ENCODE peak calls at places on chromosomes 13 and 19, in nine cellular contexts. One of them, this sample, is unnamed. For H3K9me3, H3K4me1 and H3K27me3, the result is how much of the 10 kb centered on the place peaks cover.

GRCh38 chr19:38674388-38675133 is 27.1 kb downstream of the ACTN4 start:
- DNase-seq in heart right ventricle: peak
- DNase-seq in stomach: no peak
- DNase-seq in thoracic aorta: no peak
- DNase-seq in SK-N-SH: no peak
- DNase-seq in PC-3: no peak
- DNase-seq in CD4-positive, CD25-positive, alpha-beta regulatory T cell: no peak
- DNase-seq in CD8-positive, alpha-beta memory T cell: no peak
- DNase-seq in NT2/D1: no peak
- DNase-seq in this sample: no peak

GRCh38 chr19:677201-677600 is 1.0 kb downstream of the FSTL3 start:
- DNase-seq in CD8-positive, alpha-beta memory T cell: no peak
- DNase-seq in NT2/D1: no peak
- DNase-seq in CD4-positive, CD25-positive, alpha-beta regulatory T cell: no peak
- DNase-seq in SK-N-SH: peak
- DNase-seq in thoracic aorta: peak
- DNase-seq in PC-3: peak
- DNase-seq in heart right ventricle: peak
- DNase-seq in stomach: peak
- DNase-seq in this sample: no peak

GRCh38 chr19:12828494-12828893 is 5.9 kb downstream of the RTBDN start:
- DNase-seq in thoracic aorta: no peak
- DNase-seq in NT2/D1: no peak
- DNase-seq in stomach: peak
- DNase-seq in CD4-positive, CD25-positive, alpha-beta regulatory T cell: no peak
- DNase-seq in PC-3: peak
- DNase-seq in heart right ventricle: no peak
- DNase-seq in SK-N-SH: peak
- DNase-seq in CD8-positive, alpha-beta memory T cell: no peak
- DNase-seq in this sample: no peak

GRCh38 chr13:21637296-21637695 is 33.3 kb upstream of the MICU2 start:
- DNase-seq in SK-N-SH: no peak
- DNase-seq in PC-3: peak
- DNase-seq in heart right ventricle: no peak
- DNase-seq in NT2/D1: no peak
- DNase-seq in stomach: peak
- DNase-seq in CD8-positive, alpha-beta memory T cell: no peak
- DNase-seq in thoracic aorta: no peak
- DNase-seq in CD4-positive, CD25-positive, alpha-beta regulatory T cell: no peak
- DNase-seq in this sample: peak

GRCh38 chr19:12052057-12052570 is 647 bp downstream of the ZNF878 start:
- DNase-seq in thoracic aorta: no peak
- DNase-seq in CD4-positive, CD25-positive, alpha-beta regulatory T cell: no peak
- DNase-seq in CD8-positive, alpha-beta memory T cell: no peak
- DNase-seq in stomach: no peak
- DNase-seq in SK-N-SH: peak
- DNase-seq in PC-3: peak
- DNase-seq in NT2/D1: no peak
- DNase-seq in heart right ventricle: no peak
- DNase-seq in this sample: no peak

GRCh38 chr13:30569901-30570576 is 47.7 kb upstream of the USPL1 start:
- DNase-seq in SK-N-SH: no peak
- DNase-seq in CD8-positive, alpha-beta memory T cell: no peak
- DNase-seq in NT2/D1: peak
- DNase-seq in CD4-positive, CD25-positive, alpha-beta regulatory T cell: no peak
- DNase-seq in thoracic aorta: peak
- DNase-seq in PC-3: peak
- DNase-seq in heart right ventricle: peak
- DNase-seq in stomach: peak
- DNase-seq in this sample: no peak

GRCh38 chr13:39810091-39810877 is 154.8 kb downstream of the COG6 start:
- DNase-seq in thoracic aorta: no peak
- DNase-seq in PC-3: peak
- DNase-seq in CD8-positive, alpha-beta memory T cell: no peak
- DNase-seq in stomach: no peak
- DNase-seq in heart right ventricle: no peak
- DNase-seq in SK-N-SH: no peak
- DNase-seq in NT2/D1: no peak
- DNase-seq in CD4-positive, CD25-positive, alpha-beta regulatory T cell: no peak
- DNase-seq in this sample: no peak

GRCh38 chr13:29523199-29523931 is 72.1 kb downstream of the SLC7A1 start:
- DNase-seq in PC-3: no peak
- DNase-seq in stomach: no peak
- DNase-seq in CD8-positive, alpha-beta memory T cell: no peak
- DNase-seq in thoracic aorta: no peak
- DNase-seq in heart right ventricle: peak
- DNase-seq in CD4-positive, CD25-positive, alpha-beta regulatory T cell: no peak
- DNase-seq in SK-N-SH: no peak
- DNase-seq in NT2/D1: no peak
- DNase-seq in this sample: no peak

GRCh38 chr13:61255035-61255796 is 160.4 kb downstream of the PCDH20 start:
- DNase-seq in thoracic aorta: no peak
- DNase-seq in CD8-positive, alpha-beta memory T cell: no peak
- DNase-seq in stomach: no peak
- DNase-seq in heart right ventricle: no peak
- DNase-seq in SK-N-SH: no peak
- DNase-seq in NT2/D1: no peak
- DNase-seq in CD4-positive, CD25-positive, alpha-beta regulatory T cell: no peak
- DNase-seq in PC-3: peak
- DNase-seq in this sample: no peak

GRCh38 chr19:15129856-15130580 is 22.8 kb downstream of the SYDE1 start:
- DNase-seq in stomach: no peak
- DNase-seq in thoracic aorta: no peak
- DNase-seq in heart right ventricle: no peak
- DNase-seq in CD8-positive, alpha-beta memory T cell: no peak
- DNase-seq in SK-N-SH: no peak
- DNase-seq in CD4-positive, CD25-positive, alpha-beta regulatory T cell: no peak
- DNase-seq in PC-3: peak
- DNase-seq in NT2/D1: no peak
- DNase-seq in this sample: no peak

GRCh38 chr13:36858285-36858684 is 39.3 kb downstream of the RFXAP start:
- DNase-seq in NT2/D1: peak
- DNase-seq in PC-3: peak
- DNase-seq in CD8-positive, alpha-beta memory T cell: no peak
- DNase-seq in thoracic aorta: no peak
- DNase-seq in heart right ventricle: no peak
- DNase-seq in SK-N-SH: peak
- DNase-seq in CD4-positive, CD25-positive, alpha-beta regulatory T cell: no peak
- DNase-seq in stomach: no peak
- DNase-seq in this sample: no peak

GRCh38 chr19:18433735-18434398 is 4.1 kb downstream of the ISYNA1 start:
- DNase-seq in CD4-positive, CD25-positive, alpha-beta regulatory T cell: no peak
- DNase-seq in NT2/D1: no peak
- DNase-seq in PC-3: no peak
- DNase-seq in CD8-positive, alpha-beta memory T cell: no peak
- DNase-seq in stomach: no peak
- DNase-seq in SK-N-SH: peak
- DNase-seq in heart right ventricle: no peak
- DNase-seq in thoracic aorta: no peak
- DNase-seq in this sample: no peak

GRCh38 chr19:13985771-13986347 is 20.3 kb downstream of the RFX1 start:
- DNase-seq in NT2/D1: no peak
- DNase-seq in CD8-positive, alpha-beta memory T cell: no peak
- DNase-seq in SK-N-SH: no peak
- DNase-seq in heart right ventricle: no peak
- DNase-seq in PC-3: no peak
- DNase-seq in thoracic aorta: no peak
- DNase-seq in CD4-positive, CD25-positive, alpha-beta regulatory T cell: no peak
- DNase-seq in stomach: no peak
- DNase-seq in this sample: no peak

GRCh38 chr19:39381910-39382611 is 8.8 kb downstream of the PAF1 start:
- DNase-seq in stomach: no peak
- DNase-seq in NT2/D1: no peak
- DNase-seq in CD8-positive, alpha-beta memory T cell: no peak
- DNase-seq in thoracic aorta: no peak
- DNase-seq in SK-N-SH: no peak
- DNase-seq in heart right ventricle: no peak
- DNase-seq in PC-3: no peak
- DNase-seq in CD4-positive, CD25-positive, alpha-beta regulatory T cell: no peak
- DNase-seq in this sample: no peak

GRCh38 chr19:11324748-11325389 is 14.6 kb downstream of the RAB3D start:
- DNase-seq in SK-N-SH: peak
- DNase-seq in CD4-positive, CD25-positive, alpha-beta regulatory T cell: no peak
- DNase-seq in PC-3: no peak
- DNase-seq in NT2/D1: no peak
- DNase-seq in heart right ventricle: no peak
- DNase-seq in stomach: no peak
- DNase-seq in CD8-positive, alpha-beta memory T cell: no peak
- DNase-seq in thoracic aorta: no peak
- DNase-seq in this sample: no peak

GRCh38 chr19:41530761-41531301 is 45.1 kb upstream of the CEACAM21 start:
- DNase-seq in thoracic aorta: no peak
- DNase-seq in SK-N-SH: no peak
- DNase-seq in stomach: no peak
- DNase-seq in CD8-positive, alpha-beta memory T cell: no peak
- DNase-seq in CD4-positive, CD25-positive, alpha-beta regulatory T cell: no peak
- DNase-seq in heart right ventricle: peak
- DNase-seq in NT2/D1: no peak
- DNase-seq in PC-3: no peak
- DNase-seq in this sample: no peak

GRCh38 chr13:80586356-80586755 is 245.4 kb upstream of the SPRY2 start:
- DNase-seq in SK-N-SH: no peak
- DNase-seq in thoracic aorta: no peak
- DNase-seq in NT2/D1: no peak
- DNase-seq in PC-3: no peak
- DNase-seq in CD8-positive, alpha-beta memory T cell: no peak
- DNase-seq in stomach: no peak
- DNase-seq in CD4-positive, CD25-positive, alpha-beta regulatory T cell: no peak
- DNase-seq in heart right ventricle: no peak
- DNase-seq in this sample: no peak

GRCh38 chr13:51158923-51159322 is 47.8 kb upstream of the C13orf42 start:
- DNase-seq in CD8-positive, alpha-beta memory T cell: no peak
- DNase-seq in CD4-positive, CD25-positive, alpha-beta regulatory T cell: no peak
- DNase-seq in NT2/D1: no peak
- DNase-seq in stomach: no peak
- DNase-seq in thoracic aorta: no peak
- DNase-seq in SK-N-SH: no peak
- DNase-seq in heart right ventricle: no peak
- DNase-seq in PC-3: no peak
- DNase-seq in this sample: no peak

GRCh38 chr13:28273919-28274318 is 135.6 kb downstream of the PAN3 start:
- DNase-seq in stomach: no peak
- DNase-seq in heart right ventricle: no peak
- DNase-seq in CD4-positive, CD25-positive, alpha-beta regulatory T cell: no peak
- DNase-seq in CD8-positive, alpha-beta memory T cell: no peak
- DNase-seq in SK-N-SH: no peak
- DNase-seq in PC-3: no peak
- DNase-seq in NT2/D1: no peak
- DNase-seq in thoracic aorta: no peak
- DNase-seq in this sample: no peak

DNA sequence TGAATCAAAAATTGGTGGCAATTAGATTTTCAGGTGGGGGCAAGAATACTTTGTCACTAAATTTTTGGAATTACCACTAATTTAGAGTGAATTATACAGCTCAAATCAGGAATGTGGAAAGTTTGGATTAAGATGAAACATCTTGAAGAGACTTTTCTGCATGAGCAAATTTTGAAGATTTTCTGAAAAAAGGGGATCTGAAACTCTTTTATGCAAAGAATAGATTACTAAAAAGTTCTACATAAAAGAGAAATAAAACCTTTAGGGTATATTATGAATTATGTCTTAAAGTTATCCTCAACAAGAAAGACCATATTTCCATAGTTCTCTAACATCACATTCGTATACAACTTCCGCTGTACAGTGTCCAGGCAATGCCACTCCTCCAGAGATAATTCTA is 36.7 kb downstream of the ZNF93 start:
- DNase-seq in NT2/D1: no peak
- DNase-seq in heart right ventricle: no peak
- DNase-seq in thoracic aorta: no peak
- DNase-seq in SK-N-SH: no peak
- DNase-seq in CD8-positive, alpha-beta memory T cell: no peak
- DNase-seq in CD4-positive, CD25-positive, alpha-beta regulatory T cell: no peak
- DNase-seq in PC-3: no peak
- DNase-seq in stomach: no peak
- DNase-seq in this sample: no peak
- H3K9me3 ChIP-seq in NT2/D1: under half
- H3K9me3 ChIP-seq in heart right ventricle: half or more
- H3K9me3 ChIP-seq in thoracic aorta: half or more
- H3K9me3 ChIP-seq in SK-N-SH: under half
- H3K9me3 ChIP-seq in CD8-positive, alpha-beta memory T cell: under half
- H3K9me3 ChIP-seq in CD4-positive, CD25-positive, alpha-beta regulatory T cell: half or more
- H3K9me3 ChIP-seq in PC-3: under half
- H3K9me3 ChIP-seq in stomach: half or more
- H3K9me3 ChIP-seq in this sample: under half

DNA sequence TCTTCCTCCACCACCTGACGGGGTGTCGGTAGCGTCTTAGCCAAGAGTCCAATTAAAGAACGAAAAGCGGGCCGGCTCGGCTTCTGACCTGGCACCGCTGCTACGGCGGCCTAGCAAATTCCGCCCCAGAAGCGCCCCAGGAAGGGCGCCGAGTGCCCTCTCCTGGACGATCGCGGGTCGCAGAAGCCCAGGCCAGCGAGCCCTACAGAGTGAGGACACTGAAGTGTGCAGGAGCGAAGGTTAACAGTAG is 1.1 kb upstream of the KMT2B start:
- DNase-seq in NT2/D1: no peak
- DNase-seq in PC-3: no peak
- DNase-seq in CD4-positive, CD25-positive, alpha-beta regulatory T cell: no peak
- DNase-seq in stomach: no peak
- DNase-seq in SK-N-SH: no peak
- DNase-seq in thoracic aorta: no peak
- DNase-seq in CD8-positive, alpha-beta memory T cell: no peak
- DNase-seq in heart right ventricle: no peak
- DNase-seq in this sample: no peak
- H3K4me1 ChIP-seq in NT2/D1: under half
- H3K4me1 ChIP-seq in PC-3: under half
- H3K4me1 ChIP-seq in CD4-positive, CD25-positive, alpha-beta regulatory T cell: half or more
- H3K4me1 ChIP-seq in stomach: under half
- H3K4me1 ChIP-seq in SK-N-SH: under half
- H3K4me1 ChIP-seq in thoracic aorta: under half
- H3K4me1 ChIP-seq in CD8-positive, alpha-beta memory T cell: half or more
- H3K4me1 ChIP-seq in heart right ventricle: under half
- H3K4me1 ChIP-seq in this sample: under half

DNA sequence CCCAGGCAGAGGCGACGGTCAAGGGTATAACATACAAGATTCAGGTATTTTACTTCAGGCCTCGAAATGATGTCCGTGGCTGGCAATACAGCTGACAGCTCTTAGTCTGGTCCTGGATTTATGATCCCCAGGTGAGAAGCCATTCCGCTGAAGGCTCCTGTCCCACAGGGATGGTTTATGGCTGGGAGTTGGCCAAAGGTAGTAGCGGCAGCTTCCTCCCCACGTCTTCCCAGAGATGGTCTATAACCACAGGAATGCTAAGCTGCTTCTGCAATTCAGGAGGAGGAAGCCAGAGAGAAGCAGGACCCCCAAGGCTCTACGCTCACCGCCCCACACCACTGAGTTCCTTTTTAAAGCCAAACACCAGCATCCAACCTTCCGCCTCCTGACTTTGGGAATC is 27.1 kb downstream of the OLFM2 start:
- DNase-seq in stomach: no peak
- DNase-seq in thoracic aorta: no peak
- DNase-seq in SK-N-SH: no peak
- DNase-seq in PC-3: no peak
- DNase-seq in heart right ventricle: no peak
- DNase-seq in CD8-positive, alpha-beta memory T cell: no peak
- DNase-seq in NT2/D1: no peak
- DNase-seq in CD4-positive, CD25-positive, alpha-beta regulatory T cell: no peak
- DNase-seq in this sample: no peak
- H3K27me3 ChIP-seq in stomach: under half
- H3K27me3 ChIP-seq in thoracic aorta: under half
- H3K27me3 ChIP-seq in SK-N-SH: under half
- H3K27me3 ChIP-seq in PC-3: under half
- H3K27me3 ChIP-seq in heart right ventricle: half or more
- H3K27me3 ChIP-seq in CD8-positive, alpha-beta memory T cell: under half
- H3K27me3 ChIP-seq in NT2/D1: under half
- H3K27me3 ChIP-seq in CD4-positive, CD25-positive, alpha-beta regulatory T cell: under half
- H3K27me3 ChIP-seq in this sample: under half

GRCh38 chr19:51889934-51890333 is 2.2 kb upstream of the ZNF577 start:
- DNase-seq in NT2/D1: no peak
- DNase-seq in PC-3: no peak
- DNase-seq in stomach: no peak
- DNase-seq in heart right ventricle: no peak
- DNase-seq in thoracic aorta: no peak
- DNase-seq in SK-N-SH: no peak
- DNase-seq in CD8-positive, alpha-beta memory T cell: no peak
- DNase-seq in CD4-positive, CD25-positive, alpha-beta regulatory T cell: no peak
- DNase-seq in this sample: no peak
- H3K9me3 ChIP-seq in NT2/D1: half or more
- H3K9me3 ChIP-seq in PC-3: half or more
- H3K9me3 ChIP-seq in stomach: half or more
- H3K9me3 ChIP-seq in heart right ventricle: half or more
- H3K9me3 ChIP-seq in thoracic aorta: half or more
- H3K9me3 ChIP-seq in SK-N-SH: under half
- H3K9me3 ChIP-seq in CD8-positive, alpha-beta memory T cell: half or more
- H3K9me3 ChIP-seq in CD4-positive, CD25-positive, alpha-beta regulatory T cell: half or more
- H3K9me3 ChIP-seq in this sample: half or more